ENCODE peak calls at places on chromosomes 4 and X, in six cellular contexts. K is neuronal stem cell; F is stimulated activated CD4-positive, alpha-beta T cell treated with anti-CD3 and anti-CD28 coated beads, Interleukin-4, amount 100 ng/mL, for 4 hours; R is GM18507; J is NT2/D1; B is endothelial cell. D is an unnamed sample.

GRCh38 chrX:103503163-103503852 is 16.0 kb downstream of the RAB40A start:
- DNase-seq in K (no peak), F (no peak), R (no peak), J (no peak), B (no peak), D (no peak)

GRCh38 chr4:159764343-159764952 is 661.6 kb downstream of the RAPGEF2 start:
- DNase-seq in K (peak; percentile 69), F (no peak), R (no peak), J (peak; percentile 44), B (peak; percentile 50), D (no peak)

GRCh38 chr4:171928336-171928735 is 115.1 kb downstream of the GALNTL6 start:
- DNase-seq in K (no peak), F (no peak), R (no peak), J (no peak), B (no peak), D (no peak)

GRCh38 chr4:124941267-124941666 is 228.7 kb upstream of the ANKRD50 start:
- DNase-seq in K (no peak), F (no peak), R (no peak), J (no peak), B (no peak), D (no peak)

GRCh38 chr4:121514443-121514842 is 133.6 kb upstream of the QRFPR start:
- DNase-seq in K (no peak), F (no peak), R (no peak), J (no peak), B (no peak), D (no peak)

GRCh38 chr4:158870282-158871049 is 101.6 kb downstream of the FNIP2 start:
- DNase-seq in K (peak; percentile 29), F (no peak), R (no peak), J (no peak), B (no peak), D (no peak)

GRCh38 chr4:122823476-122823875 is 3.2 kb upstream of the FGF2 start:
- DNase-seq in K (no peak), F (no peak), R (no peak), J (no peak), B (no peak), D (no peak)

GRCh38 chr4:124318292-124318691 is 394.2 kb downstream of the ANKRD50 start:
- DNase-seq in K (no peak), F (no peak), R (no peak), J (no peak), B (no peak), D (no peak)

GRCh38 chrX:149825424-149825823 is 43.7 kb downstream of the MAGEA9 start:
- DNase-seq in K (no peak), F (peak; percentile 24), R (no peak), J (no peak), B (peak; percentile 41), D (no peak)

GRCh38 chr4:140372607-140373327 is 679 bp upstream of the SCOC start:
- DNase-seq in K (no peak), F (peak; percentile 23), R (no peak), J (no peak), B (no peak), D (peak; percentile 31)

GRCh38 chr4:94728056-94728766 is 29.5 kb upstream of the BMPR1B start:
- DNase-seq in K (no peak), F (no peak), R (no peak), J (no peak), B (no peak), D (no peak)

GRCh38 chr4:88352062-88352461 is 26.6 kb upstream of the HERC6 start:
- DNase-seq in K (no peak), F (no peak), R (no peak), J (no peak), B (no peak), D (no peak)

GRCh38 chr4:156517956-156518355 is 453.6 kb downstream of the PDGFC start:
- DNase-seq in K (no peak), F (no peak), R (no peak), J (no peak), B (no peak), D (no peak)

GRCh38 chrX:123884809-123885408 is 25.1 kb downstream of the XIAP start:
- DNase-seq in K (peak; percentile 5), F (no peak), R (no peak), J (peak; percentile 6), B (peak; percentile 6), D (peak; percentile 16)

GRCh38 chrX:38313190-38313589 is 14.1 kb downstream of the RPGR start:
- DNase-seq in K (no peak), F (no peak), R (no peak), J (no peak), B (no peak), D (no peak)

GRCh38 chr4:39587881-39588280 is 50.8 kb downstream of the SMIM14 start:
- DNase-seq in K (no peak), F (no peak), R (no peak), J (no peak), B (no peak), D (no peak)

GRCh38 chr4:76993787-76994641 is 44.5 kb downstream of the SEPTIN11 start:
- DNase-seq in K (no peak), F (peak; percentile 51), R (peak; percentile 36), J (no peak), B (no peak), D (peak; percentile 29)

GRCh38 chrX:13340182-13340791 is 20.4 kb upstream of the ATXN3L start:
- DNase-seq in K (no peak), F (no peak), R (no peak), J (no peak), B (no peak), D (no peak)

GRCh38 chr4:123748806-123749205 is 352.2 kb downstream of the SPRY1 start:
- DNase-seq in K (no peak), F (no peak), R (no peak), J (no peak), B (no peak), D (no peak)

GRCh38 chrX:78019586-78020483 is 50.4 kb upstream of the PGAM4 start:
- DNase-seq in K (no peak), F (no peak), R (no peak), J (no peak), B (no peak), D (no peak)

GRCh38 chr4:126306152-126306869 is 991.6 kb downstream of the FAT4 start:
- DNase-seq in K (no peak), F (no peak), R (no peak), J (no peak), B (no peak), D (no peak)

GRCh38 chr4:117996891-117997290 is 37.4 kb upstream of the NDST3 start:
- DNase-seq in K (no peak), F (no peak), R (no peak), J (no peak), B (no peak), D (no peak)

GRCh38 chr4:165668694-165669093 is 204.3 kb upstream of the TLL1 start:
- DNase-seq in K (no peak), F (no peak), R (no peak), J (peak; percentile 9), B (no peak), D (no peak)

GRCh38 chrX:17372052-17372451 is 2.9 kb upstream of the NHS start:
- DNase-seq in K (no peak), F (no peak), R (no peak), J (no peak), B (no peak), D (no peak)

GRCh38 chr4:176142253-176142652 is 53.1 kb downstream of the SPATA4 start:
- DNase-seq in K (no peak), F (no peak), R (no peak), J (no peak), B (no peak), D (no peak)

GRCh38 chrX:64427787-64428186 is 32.5 kb upstream of the MTMR8 start:
- DNase-seq in K (no peak), F (no peak), R (no peak), J (no peak), B (no peak), D (no peak)

D was measured in GM12892.